ENCODE peak calls at places on chromosomes 12 and 14, in five cellular contexts. C is HepG2, V is A549, E is K562, A is H1. I is an unnamed sample.

GRCh38 chr14:96263347-96264199 is 7.6 kb downstream of the BDKRB1 start:
- DNase-seq in C (no peak), V (no peak), E (no peak), A (no peak), I (peak; percentile 31)

GRCh38 chr12:108653082-108653516 is 19.4 kb upstream of the SELPLG start:
- DNase-seq in C (no peak), V (no peak), E (no peak), A (no peak), I (no peak)

GRCh38 chr12:50055831-50056628 is 1.4 kb upstream of the ASIC1 start:
- DNase-seq in C (peak; percentile 30), V (peak; percentile 59), E (peak; percentile 77), A (no peak), I (peak; percentile 46)

GRCh38 chr12:121794532-121795028 is 1.1 kb upstream of the RHOF start:
- DNase-seq in C (no peak), V (no peak), E (no peak), A (no peak), I (no peak)

GRCh38 chr12:131253376-131254026 is 299.8 kb downstream of the ADGRD1 start:
- DNase-seq in C (no peak), V (no peak), E (no peak), A (no peak), I (no peak)

GRCh38 chr14:61875483-61875882 is 113.3 kb downstream of the SNAPC1 start:
- DNase-seq in C (no peak), V (no peak), E (no peak), A (no peak), I (no peak)

GRCh38 chr12:126998747-126999285 is 1268.2 kb upstream of the TMEM132C start:
- DNase-seq in C (no peak), V (no peak), E (peak; percentile 95), A (no peak), I (no peak)

GRCh38 chr12:79933580-79934264 is 1.2 kb downstream of the PPP1R12A start:
- DNase-seq in C (no peak), V (no peak), E (peak; percentile 39), A (no peak), I (peak; percentile 6)

GRCh38 chr12:32444895-32445294 is 45.5 kb downstream of the FGD4 start:
- DNase-seq in C (peak; percentile 85), V (peak; percentile 83), E (peak; percentile 11), A (no peak), I (peak; percentile 77)

GRCh38 chr12:102388469-102388868 is 91.9 kb downstream of the IGF1 start:
- DNase-seq in C (peak; percentile 54), V (no peak), E (no peak), A (no peak), I (peak; percentile 66)

GRCh38 chr14:50944647-50945413 is 547 bp upstream of the PYGL start:
- DNase-seq in C (peak; percentile 94), V (peak; percentile 75), E (no peak), A (no peak), I (peak; percentile 35)

GRCh38 chr12:98446060-98446459 is 69.3 kb upstream of the TMPO start:
- DNase-seq in C (no peak), V (no peak), E (no peak), A (no peak), I (no peak)

GRCh38 chr14:73295198-73295796 is 58.0 kb downstream of the PAPLN start:
- DNase-seq in C (peak; percentile 27), V (peak; percentile 44), E (peak; percentile 32), A (no peak), I (peak; percentile 31)

DNA sequence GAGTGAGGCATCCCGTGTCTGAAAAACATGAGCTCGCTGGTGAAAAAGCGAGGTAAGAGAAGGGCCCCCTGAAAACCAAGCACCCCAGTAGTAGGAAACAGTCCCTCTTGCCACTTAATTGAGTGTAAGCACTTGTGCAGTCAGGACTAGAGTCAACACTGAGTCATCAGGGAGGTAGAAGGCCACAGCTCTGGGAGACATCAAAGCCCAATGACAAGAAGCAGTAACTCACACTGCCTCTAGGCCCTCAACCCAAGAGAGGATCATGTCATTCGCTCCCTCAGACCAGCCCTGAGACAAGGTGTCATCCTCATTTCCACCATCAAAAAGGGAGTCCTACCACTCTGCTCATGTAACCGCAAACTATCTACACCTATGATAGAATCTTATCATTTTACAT is 17.8 kb downstream of the POMT2 start:
- DNase-seq in C (peak; percentile 90), V (peak; percentile 87), E (peak; percentile 36), A (no peak), I (peak; percentile 77)
- H3K27ac ChIP-seq in C (peak overlapping the region; percentile 66), V (peak overlapping the region; percentile 95), E (peak overlapping the region; percentile 40), A (no peak overlapping the region), I (no peak overlapping the region)

GRCh38 chr14:100654814-100655795 is 67.9 kb upstream of the BEGAIN start:
- DNase-seq in C (no peak), V (peak; percentile 30), E (peak; percentile 55), A (no peak), I (no peak)
- TF ChIP-seq RAD21 in C (peak; percentile 85), V (peak; percentile 89), E (peak; percentile 70), A (peak; percentile 79), I (peak; percentile 49)

DNA sequence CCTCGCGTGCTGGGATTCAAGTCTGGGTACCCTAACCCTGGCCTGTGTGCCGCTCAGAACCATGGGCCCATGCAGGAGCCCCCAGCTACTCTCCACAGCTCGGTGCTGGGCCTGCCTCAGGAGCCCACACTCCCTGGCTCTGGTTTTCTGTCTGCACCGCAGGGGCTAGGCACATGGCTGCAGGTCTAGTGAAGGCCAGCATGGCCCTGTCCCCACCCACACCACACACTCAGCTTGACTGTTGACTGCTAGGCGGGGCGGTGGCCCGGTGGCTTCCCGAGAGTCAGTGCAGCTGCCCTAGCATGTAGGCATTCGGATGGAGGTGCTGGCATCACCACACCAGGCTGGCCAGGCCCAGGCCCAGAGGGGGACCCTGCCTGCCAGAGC is 7.9 kb downstream of the INF2 start:
- DNase-seq in C (no peak), V (no peak), E (no peak), A (no peak), I (no peak)
- H3K27ac ChIP-seq in C (no peak overlapping the region), V (peak overlapping the region; percentile 60), E (no peak overlapping the region), A (no peak overlapping the region), I (no peak overlapping the region)

GRCh38 chr12:106035421-106035820 is 103.3 kb downstream of the NUAK1 start:
- DNase-seq in C (no peak), V (no peak), E (no peak), A (no peak), I (no peak)
- TF ChIP-seq RAD21 in C (no peak), V (no peak), E (no peak), A (no peak), I (no peak)